ENCODE peak calls at places on chromosomes 4 and X, in five cellular contexts. P is T-helper 1 cell; W is T-cell; L is nucleus accumbens; V is activated CD8-positive, alpha-beta T cell treated with anti-CD3 and anti-CD28 coated beads, Interleukin-2, amount 10 ng/mL, durations not matched to agents 7 days and 5 days. Z is an unnamed sample.

GRCh38 chrX:72057331-72057730 is 74.4 kb downstream of the RTL5 start:
- DNase-seq in V (no peak), L (no peak), W (no peak), P (no peak), Z (no peak)

GRCh38 chr4:76690091-76690905 is 207.6 kb downstream of the SOWAHB start:
- DNase-seq in L (no peak), V (no peak), P (no peak), W (no peak), Z (no peak)

GRCh38 chr4:44438687-44439086 is 9.9 kb downstream of the KCTD8 start:
- DNase-seq in L (no peak), W (no peak), P (no peak), V (no peak), Z (no peak)

GRCh38 chr4:143443728-143444127 is 69.8 kb upstream of the SMARCA5 start:
- DNase-seq in P (no peak), V (no peak), W (no peak), L (no peak), Z (no peak)

GRCh38 chr4:56937262-56937661 is 29.6 kb downstream of the REST start:
- DNase-seq in W (no peak), P (no peak), L (no peak), V (no peak), Z (no peak)

GRCh38 chrX:48919360-48919821 is 567 bp upstream of the PIM2 start:
- DNase-seq in P (peak; percentile 22), V (no peak), W (peak; percentile 54), L (no peak), Z (no peak)

GRCh38 chrX:101171883-101172400 is 47.6 kb upstream of the DRP2 start:
- DNase-seq in L (no peak), P (no peak), W (no peak), V (no peak), Z (no peak)

GRCh38 chr4:184826315-184827266 is 823 bp upstream of the ACSL1 start:
- DNase-seq in V (peak; percentile 64), L (peak; percentile 70), W (peak; percentile 43), P (peak; percentile 38), Z (peak; percentile 62)